ENCODE peak calls at places on chromosomes 5 and 9, in nine cellular contexts. E is esophagus muscularis mucosa, S is psoas muscle, R is lower leg skin, F is right lobe of liver, M is brain microvascular endothelial cell, J is adipocyte, N is ovary, T is SJSA1. V is an unnamed sample.

GRCh38 chr5:167920589-167920988 is 370.9 kb upstream of the WWC1 start:
- DNase-seq in E (no peak), S (no peak), R (no peak), F (no peak), M (no peak), J (no peak), N (no peak), T (no peak), V (no peak)

GRCh38 chr5:170338933-170339779 is 41.6 kb upstream of the LCP2 start:
- DNase-seq in E (no peak), S (no peak), R (no peak), F (no peak), M (no peak), J (no peak), N (no peak), T (no peak), V (no peak)

GRCh38 chr5:61949054-61949679 is 356.8 kb upstream of the KIF2A start:
- DNase-seq in E (peak; percentile 47), S (no peak), R (no peak), F (no peak), M (no peak), J (no peak), N (no peak), T (no peak), V (no peak)

GRCh38 chr9:79610019-79610760 is 38.4 kb downstream of the TLE4 start:
- DNase-seq in E (no peak), S (no peak), R (no peak), F (no peak), M (peak; percentile 4), J (peak; percentile 90), N (no peak), T (no peak), V (peak; percentile 61)

GRCh38 chr9:127873886-127874285 is 3.6 kb downstream of the AK1 start:
- DNase-seq in E (no peak), S (peak; percentile 94), R (no peak), F (peak; percentile 85), M (no peak), J (peak; percentile 23), N (peak; percentile 60), T (no peak), V (no peak)

GRCh38 chr5:142772766-142773293 is 2.7 kb downstream of the ARHGAP26 start:
- DNase-seq in E (no peak), S (no peak), R (no peak), F (no peak), M (no peak), J (no peak), N (no peak), T (no peak), V (no peak)

GRCh38 chr5:76274566-76274965 is 128.5 kb upstream of the IQGAP2 start:
- DNase-seq in E (no peak), S (no peak), R (no peak), F (no peak), M (no peak), J (no peak), N (no peak), T (no peak), V (no peak)

GRCh38 chr9:42386477-42386876 is 203.0 kb downstream of the SPATA31A6 start:
- DNase-seq in E (peak; percentile 94), S (no peak), R (no peak), F (no peak), M (no peak), J (no peak), N (no peak), T (no peak), V (no peak)

GRCh38 chr5:173341911-173342535 is 13.8 kb upstream of the STC2 start:
- DNase-seq in E (no peak), S (no peak), R (no peak), F (no peak), M (no peak), J (no peak), N (no peak), T (no peak), V (no peak)

GRCh38 chr5:173340984-173341383 is 12.8 kb upstream of the STC2 start:
- DNase-seq in E (no peak), S (no peak), R (no peak), F (no peak), M (no peak), J (no peak), N (no peak), T (no peak), V (no peak)

GRCh38 chr5:173340451-173340850 is 12.2 kb upstream of the STC2 start:
- DNase-seq in E (no peak), S (no peak), R (no peak), F (no peak), M (no peak), J (no peak), N (no peak), T (no peak), V (no peak)

GRCh38 chr5:173339286-173339685 is 11.1 kb upstream of the STC2 start:
- DNase-seq in E (no peak), S (no peak), R (no peak), F (no peak), M (no peak), J (no peak), N (no peak), T (no peak), V (no peak)

GRCh38 chr5:173338380-173339015 is 10.3 kb upstream of the STC2 start:
- DNase-seq in E (no peak), S (no peak), R (no peak), F (no peak), M (no peak), J (no peak), N (no peak), T (no peak), V (no peak)
- H3K4me3 ChIP-seq in E (no peak overlapping the region), S (no peak overlapping the region), R (no peak overlapping the region), F (no peak overlapping the region), M (no peak overlapping the region), J (no peak overlapping the region), N (no peak overlapping the region), T (no peak overlapping the region), V (no peak overlapping the region)

GRCh38 chr9:137451976-137452760 is 7.0 kb downstream of the NSMF start:
- DNase-seq in E (no peak), S (peak; percentile 58), R (no peak), F (peak; percentile 57), M (no peak), J (no peak), N (peak; percentile 12), T (no peak), V (no peak)

GRCh38 chr9:137453643-137454081 is 5.5 kb downstream of the NSMF start:
- DNase-seq in E (no peak), S (peak; percentile 87), R (peak; percentile 81), F (peak; percentile 91), M (peak; percentile 53), J (peak; percentile 65), N (peak; percentile 64), T (no peak), V (peak; percentile 48)

GRCh38 chr9:137454145-137454505 is 5.0 kb downstream of the NSMF start:
- DNase-seq in E (no peak), S (peak; percentile 81), R (peak; percentile 75), F (peak; percentile 88), M (no peak), J (peak; percentile 45), N (peak; percentile 49), T (no peak), V (peak; percentile 71)

GRCh38 chr9:137454506-137455360 is 4.4 kb downstream of the NSMF start:
- DNase-seq in E (no peak), S (peak; percentile 61), R (no peak), F (peak; percentile 90), M (no peak), J (no peak), N (peak; percentile 51), T (no peak), V (no peak)

DNA sequence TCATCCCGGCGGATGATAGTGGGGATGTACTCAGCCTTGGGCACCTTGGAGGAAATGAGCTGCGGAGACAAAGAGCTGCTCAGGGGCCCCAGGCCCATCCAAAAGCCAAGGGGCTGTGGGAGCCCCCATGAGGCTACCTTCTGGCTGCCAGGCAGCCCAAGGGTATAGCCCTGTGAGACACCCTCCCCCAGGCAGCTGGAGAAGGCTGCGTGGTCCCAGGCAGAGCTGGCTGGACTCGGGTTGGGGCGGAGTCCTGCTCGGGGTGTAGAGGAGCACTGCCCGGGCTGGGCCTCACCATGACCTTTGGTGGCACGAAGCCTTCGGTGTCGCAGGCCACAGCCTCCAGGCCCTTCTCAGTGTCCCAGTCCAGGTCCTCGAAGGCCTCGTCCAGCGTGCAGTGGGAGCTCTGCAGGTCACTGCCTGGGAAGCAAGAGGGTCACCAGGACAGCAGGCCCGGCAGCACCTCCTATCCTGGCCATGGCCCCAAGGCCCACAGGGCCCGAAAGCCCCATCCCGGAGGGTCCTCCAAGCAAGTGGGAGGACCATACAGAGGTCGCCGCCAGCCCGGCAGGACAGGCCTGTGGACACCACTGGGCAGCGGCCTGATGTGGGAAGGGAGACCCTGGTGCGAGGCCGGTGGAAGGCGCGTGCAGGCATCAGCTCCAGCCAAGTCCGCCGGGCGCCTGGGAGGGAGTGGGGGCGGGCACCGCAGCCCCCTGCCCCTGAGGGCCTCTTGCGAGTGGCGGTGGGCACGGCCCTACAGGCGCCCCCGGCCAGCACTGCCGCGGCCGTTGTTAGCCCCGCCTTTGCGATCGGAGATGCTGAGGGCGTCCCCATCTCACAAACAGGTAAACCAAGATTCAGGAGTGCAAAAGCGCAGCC is 6.1 kb downstream of the NSMF start:
- DNase-seq in E (no peak), S (peak; percentile 62), R (no peak), F (peak; percentile 72), M (no peak), J (no peak), N (peak; percentile 30), T (no peak), V (no peak)
- H3K4me3 ChIP-seq in E (peak overlapping the region; percentile 54), S (peak overlapping the region; percentile 24), R (no peak overlapping the region), F (no peak overlapping the region), M (peak overlapping the region; percentile 47), J (no peak overlapping the region), N (no peak overlapping the region), T (no peak overlapping the region), V (no peak overlapping the region)

DNA sequence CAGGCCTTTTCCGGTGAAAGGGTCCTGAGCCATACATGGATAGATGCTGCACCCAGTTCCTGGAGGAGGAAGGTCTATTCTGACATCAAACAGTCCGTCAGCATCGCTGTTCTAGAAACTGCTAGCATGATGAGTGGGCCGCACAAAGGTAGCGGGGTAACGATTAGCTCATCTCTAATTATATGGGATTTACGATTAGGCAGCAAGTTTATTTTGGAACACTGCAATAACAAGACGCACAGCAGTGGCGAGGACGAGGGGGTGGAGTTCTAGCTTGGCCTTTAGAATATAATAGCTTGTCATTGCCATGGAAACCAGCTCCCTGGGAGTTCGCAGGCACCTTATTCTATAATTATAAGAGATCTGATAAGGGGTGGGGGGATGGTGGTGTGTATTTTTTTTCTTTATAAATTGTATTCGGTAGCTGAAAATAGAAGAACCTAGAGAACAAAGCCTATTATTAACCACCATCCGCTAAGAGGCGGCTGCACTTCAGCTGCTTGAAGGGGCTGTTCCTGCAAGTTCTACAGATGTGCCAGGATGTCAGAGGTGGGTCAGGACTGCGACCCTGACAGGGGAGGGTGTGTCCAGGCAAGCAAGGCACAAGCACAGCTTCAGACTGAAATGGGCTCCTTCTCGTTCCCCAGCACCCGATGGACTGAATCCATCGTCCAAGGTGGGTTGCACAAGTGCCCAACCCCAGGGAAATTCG is 310.9 kb downstream of the AGTPBP1 start:
- DNase-seq in E (peak; percentile 90), S (no peak), R (no peak), F (no peak), M (no peak), J (no peak), N (no peak), T (no peak), V (peak; percentile 10)
- H3K4me3 ChIP-seq in E (no peak overlapping the region), S (no peak overlapping the region), R (no peak overlapping the region), F (no peak overlapping the region), M (no peak overlapping the region), J (no peak overlapping the region), N (no peak overlapping the region), T (no peak overlapping the region), V (no peak overlapping the region)

DNA sequence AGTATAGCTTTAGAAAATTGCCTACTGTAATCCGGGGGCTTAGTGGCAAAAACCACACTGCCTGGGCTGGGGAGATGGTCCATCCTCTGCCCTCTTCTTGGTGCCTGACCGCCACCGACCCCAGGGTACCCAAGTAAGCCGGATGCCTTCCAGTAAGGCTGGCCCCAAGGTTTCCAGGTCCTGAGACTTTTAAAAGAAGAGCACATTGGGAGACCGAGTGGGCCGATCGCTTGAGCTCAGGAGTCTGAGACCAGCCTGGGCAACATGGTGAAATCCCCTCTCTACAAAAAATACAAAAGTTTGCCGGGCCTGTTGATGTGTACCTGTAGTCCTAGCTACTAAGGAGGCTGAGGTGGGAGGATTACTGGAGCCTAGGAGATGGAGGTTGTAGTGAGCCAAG is 406.7 kb upstream of the IRX4 start:
- DNase-seq in E (no peak), S (no peak), R (no peak), F (no peak), M (no peak), J (no peak), N (no peak), T (no peak), V (no peak)
- H3K4me3 ChIP-seq in E (no peak overlapping the region), S (no peak overlapping the region), R (no peak overlapping the region), F (no peak overlapping the region), M (no peak overlapping the region), J (no peak overlapping the region), N (no peak overlapping the region), T (no peak overlapping the region), V (no peak overlapping the region)

V was measured in HAP-1.